ENCODE peak calls at places on chromosomes 13 and 19, in eight cellular contexts. U is lower leg skin, N is foreskin fibroblast, F is mesothelial cell of epicardium, Z is HCT116, G is IMR-90, C is activated B cell treated with CpG ODN at 0.5 μM for 24 hours, B is neural progenitor cell. E is an unnamed sample.
A peak's percentile ranks its signal among the peaks of the same experiment; 100 is the strongest.

GRCh38 chr13:98960331-98961203 is 17.3 kb downstream of the DOCK9 start:
- DNase-seq in U (no peak), N (no peak), F (no peak), Z (no peak), G (no peak), C (no peak), B (no peak), E (no peak)

GRCh38 chr13:98508280-98509074 is 68.4 kb downstream of the STK24 start:
- DNase-seq in U (no peak), N (peak; percentile 52), F (no peak), Z (peak; percentile 78), G (peak; percentile 79), C (no peak), B (no peak), E (no peak)

GRCh38 chr13:26325876-26326275 is 71.9 kb downstream of the CDK8 start:
- DNase-seq in U (no peak), N (no peak), F (no peak), Z (no peak), G (peak; percentile 4), C (no peak), B (no peak), E (no peak)

GRCh38 chr13:59409651-59410200 is 754.0 kb downstream of the DIAPH3 start:
- DNase-seq in U (no peak), N (no peak), F (no peak), Z (no peak), G (no peak), C (no peak), B (peak; percentile 82), E (no peak)

GRCh38 chr19:51114087-51114714 is 6.0 kb upstream of the CTU1 start:
- DNase-seq in U (no peak), N (no peak), F (no peak), Z (no peak), G (no peak), C (no peak), B (no peak), E (no peak)

GRCh38 chr13:30196025-30196424 is 111.3 kb downstream of the KATNAL1 start:
- DNase-seq in U (no peak), N (no peak), F (no peak), Z (peak; percentile 8), G (peak; percentile 41), C (no peak), B (peak; percentile 65), E (no peak)

GRCh38 chr13:76852991-76853390 is 33.2 kb downstream of the KCTD12 start:
- DNase-seq in U (peak; percentile 41), N (peak; percentile 65), F (no peak), Z (no peak), G (peak; percentile 59), C (no peak), B (no peak), E (no peak)

GRCh38 chr13:97946951-97947588 is 6.4 kb upstream of the IPO5 start:
- DNase-seq in U (no peak), N (peak; percentile 86), F (no peak), Z (no peak), G (peak; percentile 90), C (no peak), B (no peak), E (no peak)

GRCh38 chr19:13623686-13624405 is 117.6 kb upstream of the CACNA1A start:
- DNase-seq in U (no peak), N (no peak), F (no peak), Z (no peak), G (no peak), C (no peak), B (no peak), E (no peak)

GRCh38 chr13:66933994-66934393 is 296.1 kb downstream of the PCDH9 start:
- DNase-seq in U (no peak), N (peak; percentile 83), F (no peak), Z (peak; percentile 12), G (peak; percentile 90), C (no peak), B (no peak), E (no peak)

GRCh38 chr19:48487544-48487943 is 18.4 kb downstream of the CYTH2 start:
- DNase-seq in U (no peak), N (no peak), F (no peak), Z (no peak), G (no peak), C (no peak), B (no peak), E (no peak)

GRCh38 chr19:843180-843835 is 2.5 kb downstream of the PRTN3 start:
- DNase-seq in U (no peak), N (no peak), F (no peak), Z (no peak), G (no peak), C (no peak), B (peak; percentile 79), E (no peak)

GRCh38 chr13:23558675-23559536 is 11.3 kb upstream of the TNFRSF19 start:
- DNase-seq in U (peak; percentile 42), N (peak; percentile 84), F (no peak), Z (peak; percentile 10), G (peak; percentile 92), C (no peak), B (no peak), E (no peak)

GRCh38 chr13:20118268-20119140 is 42.3 kb downstream of the GJA3 start:
- DNase-seq in U (no peak), N (no peak), F (no peak), Z (no peak), G (no peak), C (no peak), B (peak; percentile 63), E (peak; percentile 14)

GRCh38 chr19:28915737-28916460 is 297.1 kb downstream of the UQCRFS1 start:
- DNase-seq in U (no peak), N (no peak), F (no peak), Z (no peak), G (no peak), C (no peak), B (no peak), E (no peak)

GRCh38 chr13:37656247-37656940 is 57.8 kb upstream of the POSTN start:
- DNase-seq in U (no peak), N (peak; percentile 95), F (no peak), Z (no peak), G (peak; percentile 99), C (no peak), B (no peak), E (no peak)

GRCh38 chr13:19062801-19063200 is 118.8 kb downstream of the TUBA3C start:
- DNase-seq in U (no peak), N (no peak), F (no peak), Z (no peak), G (no peak), C (no peak), B (no peak), E (no peak)

GRCh38 chr13:109148243-109148642 is 518.8 kb downstream of the MYO16 start:
- DNase-seq in U (no peak), N (peak; percentile 73), F (no peak), Z (no peak), G (peak; percentile 87), C (no peak), B (no peak), E (no peak)

GRCh38 chr19:19115954-19116353 is 22.3 kb downstream of the TMEM161A start:
- DNase-seq in U (no peak), N (no peak), F (no peak), Z (no peak), G (no peak), C (peak; percentile 38), B (peak; percentile 72), E (no peak)

GRCh38 chr19:19111967-19112580 is 26.2 kb downstream of the TMEM161A start:
- DNase-seq in U (no peak), N (no peak), F (no peak), Z (no peak), G (no peak), C (no peak), B (no peak), E (no peak)

GRCh38 chr19:19110410-19111137 is 27.7 kb downstream of the TMEM161A start:
- DNase-seq in U (no peak), N (no peak), F (no peak), Z (no peak), G (no peak), C (no peak), B (peak; percentile 81), E (peak; percentile 39)

GRCh38 chr19:19111138-19111835 is 27.0 kb downstream of the TMEM161A start:
- DNase-seq in U (no peak), N (no peak), F (no peak), Z (no peak), G (no peak), C (no peak), B (no peak), E (no peak)

GRCh38 chr19:19113040-19113541 is 25.2 kb downstream of the TMEM161A start:
- DNase-seq in U (no peak), N (peak; percentile 41), F (no peak), Z (no peak), G (peak; percentile 74), C (no peak), B (peak; percentile 64), E (no peak)
- TF ChIP-seq CTCF in U (no peak), N (no peak), F (no peak), Z (peak; percentile 12), G (peak; percentile 57), C (no peak), B (no peak), E (no peak)

DNA sequence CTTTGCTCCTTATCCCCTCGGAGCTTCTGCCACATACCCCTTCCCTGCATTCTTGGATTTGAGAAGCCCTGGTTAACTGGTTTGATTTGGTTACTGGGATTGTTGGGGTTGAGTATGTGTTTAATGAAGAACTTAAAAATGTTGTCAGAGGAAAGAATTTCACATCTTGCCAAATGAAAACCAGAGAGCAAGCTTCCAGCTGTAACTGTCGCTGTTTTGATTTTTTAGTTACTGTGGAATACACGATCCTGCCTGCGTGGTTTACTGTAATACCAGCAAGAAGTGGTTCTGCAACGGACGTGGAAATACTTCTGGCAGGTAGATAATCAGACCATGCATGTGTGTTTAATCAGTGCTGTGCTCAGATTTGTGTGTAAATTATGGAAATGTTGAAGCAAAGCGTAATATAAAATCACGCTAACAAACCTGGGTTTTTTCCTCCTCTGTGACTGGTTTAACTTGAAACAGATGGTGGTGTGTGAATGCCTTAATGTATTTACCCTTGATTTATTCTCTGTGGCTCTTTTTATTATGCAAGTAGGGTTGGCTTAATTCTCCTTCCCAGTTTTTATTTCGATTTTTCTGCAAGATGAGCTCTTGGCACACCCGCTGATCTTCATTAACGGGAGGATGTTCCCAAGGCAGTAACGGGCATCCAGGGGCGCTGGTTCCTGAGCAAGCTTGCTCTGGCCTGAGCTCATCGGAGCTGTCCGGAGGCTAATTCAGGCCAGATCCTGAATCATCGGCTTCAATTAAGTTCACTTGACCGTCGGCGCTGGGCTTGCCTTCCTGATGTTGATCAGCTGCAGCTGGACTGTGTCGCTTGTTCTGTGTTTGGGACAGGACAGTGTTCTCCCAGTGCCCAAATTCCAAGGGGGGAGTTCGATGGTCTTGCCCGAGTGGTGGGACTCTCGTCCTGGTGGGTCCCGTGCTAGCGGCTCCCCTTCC is 16.0 kb downstream of the UPF1 start:
- DNase-seq in U (peak; percentile 39), N (peak; percentile 90), F (no peak), Z (no peak), G (no peak), C (no peak), B (no peak), E (no peak)
- TF ChIP-seq CTCF in U (no peak), N (no peak), F (no peak), Z (no peak), G (no peak), C (no peak), B (no peak), E (no peak)

GRCh38 chr13:110274687-110275086 is 32.3 kb downstream of the COL4A1 start:
- DNase-seq in U (peak; percentile 10), N (no peak), F (no peak), Z (no peak), G (no peak), C (no peak), B (peak; percentile 38), E (no peak)
- TF ChIP-seq CTCF in U (no peak), N (peak; percentile 7), F (no peak), Z (peak; percentile 31), G (peak; percentile 26), C (no peak), B (peak; percentile 39), E (no peak)

GRCh38 chr19:55383789-55384575 is at the start of gene TMEM238:
- DNase-seq in U (no peak), N (peak; percentile 71), F (no peak), Z (no peak), G (peak; percentile 70), C (peak; percentile 58), B (peak; percentile 88), E (peak; percentile 62)
- TF ChIP-seq CTCF in U (no peak), N (no peak), F (no peak), Z (no peak), G (peak; percentile 54), C (no peak), B (no peak), E (peak; percentile 18)